ENCODE peak calls at places on chromosomes 6 and 20, in ten cellular contexts. J is cardiac muscle cell, Q is bronchial epithelial cell, N is IMR-90, V is kidney, T is tibial nerve, G is A673, E is mucosa of descending colon, D is body of pancreas, L is ovary. K is an unnamed sample.

GRCh38 chr6:53119772-53120409 is 28.8 kb downstream of the GCM1 start:
- DNase-seq in J (no peak), Q (peak), N (peak), V (no peak), T (no peak), G (peak), E (peak), D (peak), L (no peak), K (peak)

GRCh38 chr6:10809098-10809497 is 29.2 kb downstream of the MAK start:
- DNase-seq in J (no peak), Q (peak), N (no peak), V (no peak), T (no peak), G (no peak), E (no peak), D (no peak), L (no peak), K (no peak)

GRCh38 chr20:59788811-59789210 is 144.6 kb downstream of the SYCP2 start:
- DNase-seq in J (no peak), Q (no peak), N (no peak), V (no peak), T (no peak), G (no peak), E (no peak), D (no peak), L (no peak), K (no peak)

GRCh38 chr6:125930810-125931418 is 25.7 kb upstream of the HINT3 start:
- DNase-seq in J (no peak), Q (no peak), N (peak), V (no peak), T (no peak), G (no peak), E (no peak), D (no peak), L (no peak), K (no peak)

GRCh38 chr6:39819676-39820075 is 27.5 kb downstream of the DAAM2 start:
- DNase-seq in J (no peak), Q (no peak), N (no peak), V (no peak), T (no peak), G (no peak), E (no peak), D (no peak), L (no peak), K (peak)

GRCh38 chr6:140541288-140541687 is 1166.8 kb upstream of the CITED2 start:
- DNase-seq in J (no peak), Q (no peak), N (no peak), V (no peak), T (no peak), G (no peak), E (no peak), D (no peak), L (no peak), K (peak)

GRCh38 chr20:35490736-35491181 is 35.4 kb downstream of the CEP250 start:
- DNase-seq in J (no peak), Q (no peak), N (no peak), V (no peak), T (no peak), G (no peak), E (peak), D (no peak), L (no peak), K (no peak)

GRCh38 chr6:125868252-125868651 is 77.5 kb downstream of the NCOA7 start:
- DNase-seq in J (no peak), Q (peak), N (no peak), V (no peak), T (no peak), G (no peak), E (no peak), D (no peak), L (no peak), K (peak)

GRCh38 chr6:113352029-113352801 is 504.9 kb upstream of the MARCKS start:
- DNase-seq in J (no peak), Q (peak), N (peak), V (no peak), T (no peak), G (peak), E (peak), D (peak), L (no peak), K (peak)

GRCh38 chr20:44942264-44942973 is 17.8 kb downstream of the TOMM34 start:
- DNase-seq in J (peak), Q (no peak), N (no peak), V (no peak), T (no peak), G (no peak), E (no peak), D (no peak), L (peak), K (no peak)

GRCh38 chr20:15739056-15739455 is 834.2 kb downstream of the KIF16B start:
- DNase-seq in J (no peak), Q (peak), N (no peak), V (no peak), T (no peak), G (no peak), E (no peak), D (no peak), L (no peak), K (peak)

GRCh38 chr6:1124885-1125284 is 187.0 kb upstream of the FOXQ1 start:
- DNase-seq in J (no peak), Q (peak), N (no peak), V (no peak), T (no peak), G (no peak), E (no peak), D (no peak), L (no peak), K (no peak)

GRCh38 chr6:47859132-47859531 is 77.3 kb downstream of the OPN5 start:
- DNase-seq in J (no peak), Q (no peak), N (no peak), V (no peak), T (no peak), G (no peak), E (no peak), D (no peak), L (no peak), K (no peak)

GRCh38 chr6:99412065-99412464 is 13.0 kb downstream of the PNISR start:
- DNase-seq in J (no peak), Q (no peak), N (no peak), V (no peak), T (no peak), G (no peak), E (no peak), D (no peak), L (no peak), K (no peak)

GRCh38 chr6:169345198-169345597 is 91.6 kb upstream of the THBS2 start:
- DNase-seq in J (no peak), Q (no peak), N (no peak), V (no peak), T (no peak), G (no peak), E (peak), D (no peak), L (no peak), K (peak)

GRCh38 chr6:46704562-46704961 is 16.9 kb downstream of the TDRD6 start:
- DNase-seq in J (peak), Q (peak), N (no peak), V (no peak), T (no peak), G (peak), E (no peak), D (no peak), L (no peak), K (peak)

GRCh38 chr20:40192083-40192482 is 497.0 kb downstream of the MAFB start:
- DNase-seq in J (no peak), Q (no peak), N (no peak), V (no peak), T (no peak), G (no peak), E (no peak), D (no peak), L (no peak), K (no peak)

GRCh38 chr6:153088796-153089195 is 42.3 kb downstream of the RGS17 start:
- DNase-seq in J (no peak), Q (peak), N (peak), V (no peak), T (no peak), G (no peak), E (no peak), D (no peak), L (no peak), K (no peak)

GRCh38 chr6:33007831-33008395 is 1.5 kb downstream of the HLA-DOA start:
- DNase-seq in J (no peak), Q (no peak), N (no peak), V (no peak), T (no peak), G (no peak), E (no peak), D (no peak), L (no peak), K (no peak)

GRCh38 chr6:10332121-10332520 is 82.8 kb downstream of the TFAP2A start:
- DNase-seq in J (no peak), Q (peak), N (no peak), V (no peak), T (no peak), G (no peak), E (no peak), D (no peak), L (no peak), K (no peak)

GRCh38 chr6:142167472-142167871 is 20.4 kb downstream of the VTA1 start:
- DNase-seq in J (peak), Q (no peak), N (no peak), V (no peak), T (no peak), G (no peak), E (no peak), D (no peak), L (no peak), K (no peak)

GRCh38 chr6:81396916-81397315 is 355.6 kb downstream of the TENT5A start:
- DNase-seq in J (no peak), Q (no peak), N (no peak), V (no peak), T (no peak), G (no peak), E (no peak), D (no peak), L (no peak), K (no peak)

GRCh38 chr6:63565058-63565726 is 7.1 kb upstream of the LOC128125822 start:
- DNase-seq in J (no peak), Q (peak), N (no peak), V (no peak), T (no peak), G (no peak), E (peak), D (no peak), L (no peak), K (no peak)

GRCh38 chr6:2020909-2021308 is 224.5 kb downstream of the GMDS start:
- DNase-seq in J (no peak), Q (peak), N (peak), V (no peak), T (no peak), G (peak), E (no peak), D (no peak), L (no peak), K (peak)

GRCh38 chr6:150685860-150686259 is 86.2 kb downstream of the PLEKHG1 start:
- DNase-seq in J (no peak), Q (peak), N (peak), V (no peak), T (no peak), G (peak), E (peak), D (no peak), L (no peak), K (peak)

GRCh38 chr6:56954389-56955170 is at the start of gene BEND6:
- DNase-seq in J (peak), Q (no peak), N (peak), V (peak), T (no peak), G (peak), E (peak), D (peak), L (no peak), K (peak)

GRCh38 chr6:157755032-157755751 is 67.9 kb upstream of the SNX9 start:
- DNase-seq in J (no peak), Q (no peak), N (peak), V (no peak), T (no peak), G (no peak), E (no peak), D (no peak), L (no peak), K (no peak)

GRCh38 chr6:15512126-15512525 is 150.7 kb downstream of the DTNBP1 start:
- DNase-seq in J (peak), Q (no peak), N (no peak), V (peak), T (no peak), G (peak), E (no peak), D (no peak), L (no peak), K (peak)
- TF ChIP-seq CTCF in J (peak), Q (no peak), N (no peak), V (peak), T (no peak), G (peak), E (no peak), D (no peak), L (no peak), K (peak)

GRCh38 chr6:143745160-143746133 is 67.7 kb downstream of the PHACTR2 start:
- DNase-seq in J (peak), Q (peak), N (peak), V (no peak), T (no peak), G (peak), E (peak), D (peak), L (peak), K (peak)

GRCh38 chr6:143743256-143744166 is 65.7 kb downstream of the PHACTR2 start:
- DNase-seq in J (peak), Q (no peak), N (peak), V (no peak), T (no peak), G (no peak), E (peak), D (no peak), L (peak), K (no peak)

GRCh38 chr6:143747347-143747842 is 69.6 kb downstream of the PHACTR2 start:
- DNase-seq in J (peak), Q (no peak), N (no peak), V (no peak), T (no peak), G (no peak), E (peak), D (no peak), L (peak), K (no peak)

GRCh38 chr6:143744593-143745151 is 66.9 kb downstream of the PHACTR2 start:
- DNase-seq in J (no peak), Q (peak), N (peak), V (no peak), T (no peak), G (no peak), E (peak), D (no peak), L (no peak), K (peak)

DNA sequence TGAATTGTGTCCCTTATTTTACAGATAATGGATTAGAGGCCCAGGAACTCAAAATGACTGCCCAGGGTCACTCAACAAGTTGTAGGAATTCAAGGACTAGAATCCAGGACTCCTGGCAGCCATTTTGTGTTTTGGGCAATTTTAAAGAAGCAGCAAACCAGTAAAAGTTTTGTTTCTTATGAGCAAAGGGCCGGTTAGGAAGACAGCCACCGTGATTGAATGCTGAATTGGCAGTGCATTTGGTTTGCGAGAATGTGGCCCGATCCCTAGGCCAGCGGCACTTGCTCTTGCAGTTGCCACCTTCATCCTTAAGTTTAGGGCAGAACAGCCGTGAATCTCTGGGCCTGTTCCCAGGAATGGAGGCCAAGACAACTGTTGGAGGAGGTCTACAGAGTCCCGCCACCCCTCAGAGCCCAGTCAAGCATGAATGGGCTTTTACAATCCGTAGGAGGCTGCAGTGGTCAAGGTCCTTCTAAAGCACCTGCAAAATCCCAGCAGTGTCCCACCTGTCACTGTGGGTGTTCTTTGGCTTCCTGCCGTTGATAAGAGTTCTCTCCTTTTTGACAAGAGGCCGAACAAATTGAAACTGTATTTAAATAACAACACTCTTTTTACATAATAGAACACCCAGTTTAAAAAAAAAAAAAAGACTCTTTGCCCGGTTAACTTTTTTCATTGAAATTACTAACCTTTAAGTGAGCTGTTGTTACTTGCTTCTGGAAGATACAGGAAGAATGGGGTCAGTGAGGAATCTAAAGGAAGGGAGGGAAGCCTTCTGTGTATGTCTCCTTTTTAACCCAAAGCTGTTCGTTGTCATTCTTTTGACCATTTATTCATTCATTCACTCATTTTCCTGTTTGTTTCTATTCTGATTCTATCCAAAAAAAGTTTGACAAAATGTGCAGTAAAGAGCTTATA is 68.7 kb downstream of the PHACTR2 start:
- DNase-seq in J (peak), Q (no peak), N (no peak), V (no peak), T (no peak), G (no peak), E (no peak), D (no peak), L (peak), K (no peak)
- H3K4me3 ChIP-seq in J (no peak), Q (no peak), N (peak), V (peak), T (no peak), G (no peak), E (no peak), D (no peak), L (no peak), K (no peak)

GRCh38 chr6:106702451-106703110 is 73.2 kb downstream of the QRSL1 start:
- DNase-seq in J (no peak), Q (no peak), N (no peak), V (no peak), T (no peak), G (no peak), E (peak), D (peak), L (no peak), K (no peak)
- TF ChIP-seq CTCF in J (no peak), Q (no peak), N (no peak), V (no peak), T (no peak), G (no peak), E (no peak), D (no peak), L (no peak), K (no peak)

GRCh38 chr6:92847988-92848387 is 571.4 kb downstream of the EPHA7 start:
- DNase-seq in J (no peak), Q (no peak), N (no peak), V (no peak), T (no peak), G (no peak), E (no peak), D (no peak), L (no peak), K (no peak)

GRCh38 chr6:92848459-92848858 is 570.9 kb downstream of the EPHA7 start:
- DNase-seq in J (no peak), Q (no peak), N (no peak), V (no peak), T (no peak), G (no peak), E (no peak), D (no peak), L (no peak), K (no peak)

GRCh38 chr6:92849636-92850035 is 569.7 kb downstream of the EPHA7 start:
- DNase-seq in J (no peak), Q (peak), N (no peak), V (no peak), T (no peak), G (no peak), E (no peak), D (no peak), L (no peak), K (no peak)

DNA sequence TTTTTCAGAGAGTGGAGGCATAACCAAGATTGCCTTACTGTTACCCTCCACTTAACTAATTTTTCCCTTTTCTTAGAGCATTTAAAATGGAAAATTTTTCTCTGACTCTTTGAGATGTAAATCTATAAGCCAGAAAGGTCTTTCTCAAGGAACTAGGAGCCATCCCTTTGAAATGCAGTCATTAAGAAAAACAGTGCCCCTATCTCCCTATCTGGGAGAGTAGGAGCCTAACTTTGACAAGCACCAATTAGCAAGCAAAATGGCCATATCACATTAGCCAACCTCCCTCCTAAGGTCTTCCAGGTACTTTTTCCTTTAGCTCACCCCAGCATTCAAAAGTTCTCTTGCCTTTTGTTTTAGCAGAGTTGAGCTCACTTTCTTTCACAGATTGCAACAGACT is 570.5 kb downstream of the EPHA7 start:
- DNase-seq in J (no peak), Q (no peak), N (no peak), V (no peak), T (no peak), G (no peak), E (no peak), D (no peak), L (no peak), K (no peak)
- H3K4me3 ChIP-seq in J (no peak), Q (no peak), N (no peak), V (no peak), T (no peak), G (no peak), E (no peak), D (no peak), L (no peak), K (no peak)

DNA sequence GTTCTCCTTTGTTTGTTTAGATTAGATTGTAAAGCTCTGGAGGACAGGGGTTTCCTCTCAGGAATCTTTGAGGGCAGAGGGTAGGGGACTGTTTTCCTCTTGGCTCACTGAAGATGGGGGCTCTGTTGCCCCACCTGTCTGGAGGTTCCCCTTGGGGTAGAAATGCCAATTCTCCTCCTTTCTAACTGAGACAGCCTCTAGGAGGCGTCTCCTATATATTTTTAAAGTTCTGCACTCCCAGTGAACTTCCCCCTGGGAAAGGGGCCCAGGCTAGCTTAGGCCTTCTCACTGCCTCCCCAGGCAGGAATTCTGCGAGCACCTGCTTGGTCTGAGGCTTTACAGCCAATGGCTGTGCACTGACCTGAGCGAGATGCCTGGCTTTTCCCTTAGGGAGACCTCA is 24.8 kb upstream of the SRF start:
- DNase-seq in J (no peak), Q (no peak), N (no peak), V (no peak), T (no peak), G (no peak), E (no peak), D (no peak), L (no peak), K (no peak)
- TF ChIP-seq CTCF in J (no peak), Q (no peak), N (no peak), V (no peak), T (no peak), G (no peak), E (no peak), D (no peak), L (no peak), K (no peak)

GRCh38 chr6:118705799-118706481 is 54.5 kb upstream of the CEP85L start:
- DNase-seq in J (peak), Q (peak), N (peak), V (no peak), T (no peak), G (peak), E (peak), D (no peak), L (no peak), K (peak)
- H3K4me3 ChIP-seq in J (no peak), Q (no peak), N (peak), V (no peak), T (no peak), G (peak), E (no peak), D (no peak), L (no peak), K (peak)